ENCODE peak calls at places on chromosomes 5 and 9, in seven cellular contexts. Z is foreskin fibroblast, G is epithelial cell of esophagus, M is stomach, B is fibroblast of pulmonary artery, A is mammary epithelial cell, S is coronary artery. W is an unnamed sample.

GRCh38 chr9:82673201-82673600 is 389.7 kb downstream of the RASEF start:
- DNase-seq in Z (no peak), G (peak), M (no peak), B (no peak), A (peak), S (no peak), W (no peak)

GRCh38 chr5:72106922-72107873 is at the start of gene MAP1B:
- DNase-seq in Z (peak), G (peak), M (no peak), B (peak), A (peak), S (peak), W (no peak)

GRCh38 chr9:70868044-70868443 is 253.4 kb downstream of the TRPM3 start:
- DNase-seq in Z (no peak), G (no peak), M (no peak), B (no peak), A (no peak), S (no peak), W (no peak)

GRCh38 chr5:31413030-31413812 is 118.7 kb downstream of the DROSHA start:
- DNase-seq in Z (no peak), G (peak), M (no peak), B (no peak), A (peak), S (no peak), W (no peak)

GRCh38 chr5:116360008-116360853 is 214.4 kb downstream of the SEMA6A start:
- DNase-seq in Z (peak), G (no peak), M (no peak), B (no peak), A (no peak), S (no peak), W (no peak)

GRCh38 chr5:122183098-122183794 is 53.9 kb downstream of the ZNF474 start:
- DNase-seq in Z (no peak), G (peak), M (peak), B (peak), A (peak), S (peak), W (peak)

GRCh38 chr5:29518176-29518575 is 1675.3 kb upstream of the CDH6 start:
- DNase-seq in Z (no peak), G (no peak), M (no peak), B (no peak), A (no peak), S (no peak), W (no peak)

GRCh38 chr5:97968346-97968745 is 785.3 kb upstream of the RIOK2 start:
- DNase-seq in Z (no peak), G (peak), M (no peak), B (no peak), A (peak), S (no peak), W (no peak)

GRCh38 chr9:32136700-32137339 is 247.6 kb upstream of the ACO1 start:
- DNase-seq in Z (no peak), G (peak), M (no peak), B (no peak), A (peak), S (no peak), W (peak)

GRCh38 chr5:78600656-78601452 is 47.7 kb downstream of the LHFPL2 start:
- DNase-seq in Z (peak), G (no peak), M (no peak), B (no peak), A (no peak), S (no peak), W (peak)

GRCh38 chr5:74094096-74094778 is 468.2 kb downstream of the ARHGEF28 start:
- DNase-seq in Z (no peak), G (peak), M (no peak), B (peak), A (peak), S (no peak), W (no peak)

GRCh38 chr5:134784241-134784920 is 25.8 kb downstream of the DDX46 start:
- DNase-seq in Z (no peak), G (peak), M (no peak), B (peak), A (no peak), S (no peak), W (no peak)

GRCh38 chr9:31740705-31741104 is 643.7 kb upstream of the ACO1 start:
- DNase-seq in Z (no peak), G (peak), M (no peak), B (peak), A (peak), S (no peak), W (no peak)

GRCh38 chr5:95878417-95879323 is 56.1 kb upstream of the GLRX start:
- DNase-seq in Z (no peak), G (peak), M (no peak), B (no peak), A (peak), S (no peak), W (no peak)

GRCh38 chr5:17069995-17070405 is 133.9 kb upstream of the MYO10 start:
- DNase-seq in Z (no peak), G (peak), M (peak), B (peak), A (peak), S (no peak), W (no peak)

GRCh38 chr9:16105576-16105975 is 552.7 kb downstream of the CCDC171 start:
- DNase-seq in Z (no peak), G (no peak), M (no peak), B (peak), A (no peak), S (no peak), W (no peak)

GRCh38 chr9:76441551-76442322 is 17.2 kb upstream of the GCNT1 start:
- DNase-seq in Z (peak), G (peak), M (no peak), B (peak), A (peak), S (no peak), W (peak)

GRCh38 chr5:124745367-124746251 is 830 bp downstream of the ZNF608 start:
- DNase-seq in Z (peak), G (peak), M (no peak), B (peak), A (peak), S (no peak), W (no peak)

GRCh38 chr5:180115326-180116076 is 43.9 kb upstream of the RNF130 start:
- DNase-seq in Z (no peak), G (no peak), M (no peak), B (no peak), A (no peak), S (peak), W (no peak)

GRCh38 chr9:12759767-12760166 is 15.1 kb upstream of the LURAP1L start:
- DNase-seq in Z (peak), G (peak), M (no peak), B (peak), A (peak), S (no peak), W (no peak)

GRCh38 chr9:71608825-71609452 is 159.4 kb downstream of the CEMIP2 start:
- DNase-seq in Z (no peak), G (no peak), M (no peak), B (peak), A (no peak), S (no peak), W (no peak)

GRCh38 chr5:98468188-98468869 is 305.1 kb upstream of the RGMB start:
- DNase-seq in Z (peak), G (peak), M (no peak), B (peak), A (peak), S (no peak), W (peak)

GRCh38 chr5:41683181-41683580 is 172.8 kb upstream of the PLCXD3 start:
- DNase-seq in Z (no peak), G (no peak), M (no peak), B (no peak), A (no peak), S (no peak), W (no peak)

GRCh38 chr5:16957305-16958165 is 21.4 kb upstream of the MYO10 start:
- DNase-seq in Z (peak), G (peak), M (no peak), B (peak), A (peak), S (no peak), W (peak)

GRCh38 chr9:73081979-73082657 is 69.5 kb upstream of the ANXA1 start:
- DNase-seq in Z (peak), G (peak), M (no peak), B (peak), A (peak), S (no peak), W (no peak)

GRCh38 chr5:99063737-99064136 is 134.9 kb upstream of the CHD1 start:
- DNase-seq in Z (no peak), G (peak), M (no peak), B (no peak), A (no peak), S (no peak), W (no peak)

GRCh38 chr9:32251539-32251938 is 132.9 kb upstream of the ACO1 start:
- DNase-seq in Z (no peak), G (peak), M (peak), B (peak), A (peak), S (no peak), W (no peak)

GRCh38 chr9:112124156-112124555 is 50.9 kb downstream of the SUSD1 start:
- DNase-seq in Z (no peak), G (no peak), M (peak), B (no peak), A (no peak), S (no peak), W (no peak)

GRCh38 chr5:149437369-149438040 is 58.4 kb upstream of the IL17B start:
- DNase-seq in Z (no peak), G (no peak), M (no peak), B (no peak), A (no peak), S (no peak), W (no peak)

GRCh38 chr9:2241461-2241874 is 226.3 kb downstream of the SMARCA2 start:
- DNase-seq in Z (peak), G (peak), M (no peak), B (peak), A (no peak), S (peak), W (no peak)

GRCh38 chr5:137822158-137822764 is 45.4 kb upstream of the MYOT start:
- DNase-seq in Z (no peak), G (peak), M (peak), B (peak), A (peak), S (no peak), W (peak)

DNA sequence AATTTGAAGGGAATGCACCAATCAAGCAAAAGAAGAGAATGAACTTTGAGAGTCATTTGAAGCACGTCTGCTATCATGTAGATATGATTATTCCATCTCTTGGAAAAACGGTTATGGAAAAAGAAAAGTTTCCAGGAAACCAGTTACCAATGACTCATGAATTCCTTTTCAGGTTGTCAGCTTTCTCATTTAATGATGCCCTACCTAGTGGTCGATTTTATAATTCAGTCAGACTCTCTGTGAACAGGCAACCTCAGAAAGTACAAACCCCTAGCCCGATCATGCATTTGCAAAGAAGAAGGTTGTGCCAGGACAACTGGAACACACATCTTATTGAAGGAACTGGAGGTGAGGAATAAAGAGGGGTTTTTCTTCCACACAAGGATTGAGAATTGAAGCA is 355.1 kb upstream of the GRIA1 start:
- DNase-seq in Z (no peak), G (peak), M (no peak), B (peak), A (peak), S (no peak), W (no peak)
- TF ChIP-seq CTCF in Z (no peak), G (peak), M (no peak), B (no peak), A (peak), S (no peak), W (peak)

DNA sequence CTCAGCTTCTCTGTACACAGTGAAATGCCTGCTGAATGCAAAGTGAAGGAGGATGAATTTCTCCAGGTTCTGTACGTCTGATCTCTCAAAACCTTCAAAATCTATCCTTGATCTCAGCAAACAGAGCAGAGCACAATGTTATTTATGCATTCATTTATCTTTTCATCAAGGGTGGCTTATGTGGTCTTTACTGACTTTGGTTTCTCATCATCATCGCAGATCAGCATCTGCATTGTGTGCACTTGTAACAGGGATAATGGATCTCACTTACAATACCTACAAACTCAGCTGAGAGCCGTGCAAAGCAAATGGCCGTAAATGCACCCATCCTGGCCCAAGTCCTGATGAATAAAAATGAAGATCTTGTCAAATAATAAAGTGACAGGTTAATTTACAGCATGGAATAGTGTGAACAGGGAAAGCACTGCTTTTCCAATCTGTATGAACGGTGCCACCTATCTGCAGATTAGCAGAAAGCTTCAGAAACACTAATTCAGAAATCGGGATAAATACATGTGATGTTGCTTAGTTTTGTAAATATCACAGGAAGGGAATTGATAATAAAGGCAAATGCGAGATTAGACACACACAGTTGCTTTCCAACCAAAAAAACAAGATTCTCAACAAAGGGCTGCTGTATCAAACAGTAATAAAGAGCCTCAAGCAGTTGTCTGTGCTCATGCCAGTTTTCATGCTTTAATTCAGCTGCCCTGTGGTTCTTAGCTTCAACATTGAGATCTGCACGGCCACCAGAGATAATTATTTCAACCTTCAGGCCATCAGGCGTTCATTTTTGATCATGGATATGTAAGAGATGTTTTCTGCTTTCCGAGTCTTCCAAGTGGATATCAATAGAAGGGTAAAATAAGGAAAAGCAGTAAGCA is 153.3 kb upstream of the POU5F2 start:
- DNase-seq in Z (no peak), G (peak), M (no peak), B (peak), A (no peak), S (no peak), W (no peak)
- TF ChIP-seq CTCF in Z (peak), G (peak), M (no peak), B (peak), A (peak), S (no peak), W (peak)

DNA sequence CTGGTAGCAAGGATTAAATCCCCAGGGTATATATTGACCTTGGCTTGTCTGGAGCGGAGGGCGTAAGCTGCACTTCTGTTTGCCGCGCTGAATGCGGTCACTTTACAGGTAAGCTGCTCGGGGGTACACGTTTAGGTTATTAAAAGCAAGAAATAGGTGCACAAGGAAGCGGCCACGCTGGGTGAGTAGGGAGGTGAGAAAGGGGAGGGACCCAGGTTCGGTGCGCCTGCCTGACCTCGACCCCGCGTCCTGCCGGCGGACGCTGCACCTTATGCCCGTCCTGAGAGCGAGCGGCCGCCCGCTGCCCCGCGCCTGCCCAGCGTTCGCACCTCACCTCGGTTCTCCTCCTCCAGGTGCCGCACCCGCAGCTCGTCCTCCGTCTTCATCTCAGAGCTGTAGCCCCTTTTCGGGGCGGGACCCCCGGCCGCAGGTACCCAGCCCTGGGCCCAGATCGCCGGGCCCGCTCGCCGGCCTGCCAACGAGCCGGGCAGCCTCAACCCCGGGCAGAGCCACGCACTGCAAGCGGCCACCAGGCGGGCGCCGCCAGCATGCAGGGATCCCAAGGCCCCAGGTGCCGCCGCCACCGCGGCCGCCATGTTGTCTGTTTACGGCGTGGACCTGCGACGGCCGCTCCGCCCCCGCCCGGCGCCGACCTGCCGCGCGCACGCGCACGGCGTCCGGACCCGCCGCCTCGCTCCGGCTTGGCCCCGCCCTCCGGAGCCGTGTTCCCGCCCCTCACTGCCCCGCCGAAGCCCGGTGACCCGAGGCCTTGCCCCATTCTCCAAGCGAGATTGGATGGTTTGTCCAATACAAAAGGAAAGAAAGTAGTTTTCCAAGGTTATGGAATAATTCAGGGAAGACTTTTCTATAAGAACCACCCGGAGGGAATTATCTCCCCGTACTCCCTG is at the start of gene AUH:
- DNase-seq in Z (peak), G (peak), M (peak), B (peak), A (peak), S (peak), W (peak)
- TF ChIP-seq CTCF in Z (no peak), G (no peak), M (no peak), B (no peak), A (no peak), S (no peak), W (no peak)

GRCh38 chr5:142323480-142324376 is 1.1 kb downstream of the SPRY4 start:
- DNase-seq in Z (no peak), G (peak), M (peak), B (peak), A (peak), S (peak), W (no peak)

GRCh38 chr5:142322747-142323479 is 1.9 kb downstream of the SPRY4 start:
- DNase-seq in Z (no peak), G (peak), M (no peak), B (peak), A (peak), S (peak), W (no peak)

GRCh38 chr5:142324871-142325676 is at the start of gene SPRY4:
- DNase-seq in Z (peak), G (peak), M (peak), B (peak), A (peak), S (peak), W (peak)

GRCh38 chr5:142325677-142326479 is 1.1 kb upstream of the SPRY4 start:
- DNase-seq in Z (peak), G (peak), M (peak), B (peak), A (peak), S (no peak), W (no peak)

DNA sequence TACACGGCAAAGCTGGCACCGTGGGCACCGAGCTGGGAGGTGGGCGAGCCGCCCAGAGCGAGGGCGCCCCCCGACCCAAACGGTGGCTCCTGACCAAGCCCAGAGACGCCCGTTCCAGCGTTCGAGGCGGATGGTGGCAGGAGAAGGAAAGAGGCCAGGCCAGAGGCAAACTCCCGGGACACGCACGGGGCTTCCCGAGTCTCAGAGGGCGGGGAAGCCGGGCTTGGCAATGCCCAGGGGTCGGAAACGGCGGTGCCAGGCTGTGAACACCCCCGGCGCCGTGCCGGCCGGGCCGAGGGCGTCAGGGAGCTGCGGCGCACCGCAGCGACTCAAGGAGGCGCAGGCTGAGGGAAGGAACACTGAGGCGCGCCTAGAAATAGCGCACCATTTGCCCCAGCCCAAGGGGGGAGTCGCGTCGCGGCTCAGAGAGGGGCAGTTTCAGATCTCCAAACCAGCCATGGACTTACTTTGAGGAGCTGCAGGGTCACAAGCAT is 397 bp downstream of the SPRY4 start:
- DNase-seq in Z (no peak), G (no peak), M (no peak), B (no peak), A (no peak), S (peak), W (no peak)
- TF ChIP-seq CTCF in Z (peak), G (no peak), M (no peak), B (peak), A (no peak), S (no peak), W (no peak)

GRCh38 chr9:134275379-134275778 is 50.9 kb upstream of the RXRA start:
- DNase-seq in Z (no peak), G (no peak), M (no peak), B (no peak), A (no peak), S (no peak), W (no peak)
- TF ChIP-seq CTCF in Z (peak), G (no peak), M (no peak), B (no peak), A (no peak), S (no peak), W (no peak)

GRCh38 chr5:6721442-6721841 is 8.2 kb downstream of the TENT4A start:
- DNase-seq in Z (no peak), G (no peak), M (no peak), B (no peak), A (no peak), S (peak), W (no peak)
- TF ChIP-seq CTCF in Z (no peak), G (no peak), M (no peak), B (no peak), A (no peak), S (no peak), W (no peak)

GRCh38 chr5:78805-79149 is 13.2 kb upstream of the PLEKHG4B start:
- DNase-seq in Z (no peak), G (no peak), M (no peak), B (no peak), A (no peak), S (no peak), W (no peak)
- TF ChIP-seq CTCF in Z (no peak), G (no peak), M (no peak), B (no peak), A (no peak), S (no peak), W (no peak)

W was measured in kidney epithelial cell.